ENCODE peak calls at places on chromosomes 13 and 19, in seven cellular contexts. One of them, this sample, is unnamed.

GRCh38 chr13:98565726-98566577 is 11.0 kb downstream of the STK24 start:
- DNase-seq in midbrain: no peak
- DNase-seq in stimulated activated CD8-positive, alpha-beta memory T cell treated with anti-CD3 and anti-CD28 coated beads, Interleukin-15, amount 100 ng/mL, for 4 hours: no peak
- DNase-seq in posterior vena cava: no peak
- DNase-seq in NAMALWA: no peak
- DNase-seq in T-helper 1 cell: no peak
- DNase-seq in SHP77: no peak
- DNase-seq in this sample: no peak

GRCh38 chr19:1408300-1409203 is 1.2 kb downstream of the DAZAP1 start:
- DNase-seq in midbrain: peak
- DNase-seq in stimulated activated CD8-positive, alpha-beta memory T cell treated with anti-CD3 and anti-CD28 coated beads, Interleukin-15, amount 100 ng/mL, for 4 hours: peak
- DNase-seq in posterior vena cava: peak
- DNase-seq in NAMALWA: peak
- DNase-seq in T-helper 1 cell: peak
- DNase-seq in SHP77: no peak
- DNase-seq in this sample: no peak

GRCh38 chr13:38564751-38565150 is 122.1 kb upstream of the FREM2 start:
- DNase-seq in midbrain: peak
- DNase-seq in stimulated activated CD8-positive, alpha-beta memory T cell treated with anti-CD3 and anti-CD28 coated beads, Interleukin-15, amount 100 ng/mL, for 4 hours: no peak
- DNase-seq in posterior vena cava: no peak
- DNase-seq in NAMALWA: no peak
- DNase-seq in T-helper 1 cell: no peak
- DNase-seq in SHP77: no peak
- DNase-seq in this sample: no peak

GRCh38 chr19:12364391-12365093 is 941 bp downstream of the ZNF442 start:
- DNase-seq in midbrain: no peak
- DNase-seq in stimulated activated CD8-positive, alpha-beta memory T cell treated with anti-CD3 and anti-CD28 coated beads, Interleukin-15, amount 100 ng/mL, for 4 hours: no peak
- DNase-seq in posterior vena cava: no peak
- DNase-seq in NAMALWA: no peak
- DNase-seq in T-helper 1 cell: no peak
- DNase-seq in SHP77: no peak
- DNase-seq in this sample: no peak

GRCh38 chr13:112679932-112680677 is 9.7 kb upstream of the ATP11A start:
- DNase-seq in midbrain: no peak
- DNase-seq in stimulated activated CD8-positive, alpha-beta memory T cell treated with anti-CD3 and anti-CD28 coated beads, Interleukin-15, amount 100 ng/mL, for 4 hours: no peak
- DNase-seq in posterior vena cava: no peak
- DNase-seq in NAMALWA: no peak
- DNase-seq in T-helper 1 cell: no peak
- DNase-seq in SHP77: no peak
- DNase-seq in this sample: no peak

GRCh38 chr19:38033658-38034150 is 126.7 kb downstream of the SIPA1L3 start:
- DNase-seq in midbrain: no peak
- DNase-seq in stimulated activated CD8-positive, alpha-beta memory T cell treated with anti-CD3 and anti-CD28 coated beads, Interleukin-15, amount 100 ng/mL, for 4 hours: no peak
- DNase-seq in posterior vena cava: no peak
- DNase-seq in NAMALWA: peak
- DNase-seq in T-helper 1 cell: no peak
- DNase-seq in SHP77: no peak
- DNase-seq in this sample: no peak

GRCh38 chr19:43595605-43595998 is 332 bp downstream of the IRGQ start:
- DNase-seq in midbrain: peak
- DNase-seq in stimulated activated CD8-positive, alpha-beta memory T cell treated with anti-CD3 and anti-CD28 coated beads, Interleukin-15, amount 100 ng/mL, for 4 hours: no peak
- DNase-seq in posterior vena cava: no peak
- DNase-seq in NAMALWA: no peak
- DNase-seq in T-helper 1 cell: no peak
- DNase-seq in SHP77: no peak
- DNase-seq in this sample: no peak

GRCh38 chr19:55474269-55475265 is 1.9 kb upstream of the ZNF628 start:
- DNase-seq in midbrain: no peak
- DNase-seq in stimulated activated CD8-positive, alpha-beta memory T cell treated with anti-CD3 and anti-CD28 coated beads, Interleukin-15, amount 100 ng/mL, for 4 hours: no peak
- DNase-seq in posterior vena cava: no peak
- DNase-seq in NAMALWA: no peak
- DNase-seq in T-helper 1 cell: no peak
- DNase-seq in SHP77: no peak
- DNase-seq in this sample: no peak

GRCh38 chr19:14147797-14148605 is 11.6 kb upstream of the ASF1B start:
- DNase-seq in midbrain: peak
- DNase-seq in stimulated activated CD8-positive, alpha-beta memory T cell treated with anti-CD3 and anti-CD28 coated beads, Interleukin-15, amount 100 ng/mL, for 4 hours: no peak
- DNase-seq in posterior vena cava: peak
- DNase-seq in NAMALWA: peak
- DNase-seq in T-helper 1 cell: peak
- DNase-seq in SHP77: peak
- DNase-seq in this sample: peak

GRCh38 chr13:41007359-41008118 is 11.6 kb downstream of the ELF1 start:
- DNase-seq in midbrain: no peak
- DNase-seq in stimulated activated CD8-positive, alpha-beta memory T cell treated with anti-CD3 and anti-CD28 coated beads, Interleukin-15, amount 100 ng/mL, for 4 hours: no peak
- DNase-seq in posterior vena cava: no peak
- DNase-seq in NAMALWA: peak
- DNase-seq in T-helper 1 cell: no peak
- DNase-seq in SHP77: no peak
- DNase-seq in this sample: no peak